ENCODE peak calls at places on chromosomes 3 and 15, in eight cellular contexts. Y is B cell; C is vagina; W is Peyer's patch; B is activated T-helper 2 cell treated with anti-CD3 and anti-CD28 coated beads, Interferon-gamma antibody, Interleukin-2, Interleukin-4, amounts not matched to agents 10 μg/mL and 5 μg/mL and 100 μg/mL, durations not matched to agents 14 hours and 24 hours and 36 hours; E is C1 segment of cervical spinal cord; T is iPS-NIHi11; U is endothelial cell. A is an unnamed sample.

GRCh38 chr3:149658444-149659172 is 783 bp upstream of the WWTR1 start:
- DNase-seq in Y (no peak), C (no peak), W (peak), B (peak), E (no peak), T (peak), U (peak), A (peak)

GRCh38 chr3:36707623-36708409 is 56.5 kb downstream of the DCLK3 start:
- DNase-seq in Y (no peak), C (no peak), W (no peak), B (no peak), E (no peak), T (no peak), U (no peak), A (no peak)

GRCh38 chr3:156416846-156417581 is 137.9 kb downstream of the SSR3 start:
- DNase-seq in Y (no peak), C (no peak), W (no peak), B (no peak), E (no peak), T (no peak), U (no peak), A (no peak)

GRCh38 chr3:10244004-10244403 is 4.3 kb upstream of the TATDN2 start:
- DNase-seq in Y (no peak), C (no peak), W (no peak), B (no peak), E (no peak), T (no peak), U (no peak), A (no peak)

GRCh38 chr3:34213481-34213880 is 415.1 kb downstream of the PDCD6IP start:
- DNase-seq in Y (no peak), C (no peak), W (no peak), B (no peak), E (no peak), T (peak), U (no peak), A (no peak)

GRCh38 chr3:34868935-34869334 is 770.4 kb upstream of the ARPP21 start:
- DNase-seq in Y (no peak), C (no peak), W (no peak), B (no peak), E (no peak), T (no peak), U (no peak), A (no peak)

GRCh38 chr3:98829246-98829832 is 66.2 kb downstream of the ST3GAL6 start:
- DNase-seq in Y (no peak), C (no peak), W (no peak), B (no peak), E (no peak), T (no peak), U (no peak), A (no peak)

GRCh38 chr3:28376424-28376823 is 27.8 kb upstream of the AZI2 start:
- DNase-seq in Y (no peak), C (no peak), W (no peak), B (no peak), E (no peak), T (no peak), U (no peak), A (no peak)

GRCh38 chr3:88302003-88302393 is 152.2 kb downstream of the C3orf38 start:
- DNase-seq in Y (no peak), C (no peak), W (no peak), B (no peak), E (no peak), T (no peak), U (no peak), A (no peak)

GRCh38 chr3:52196977-52197376 is 983 bp upstream of the ALAS1 start:
- DNase-seq in Y (no peak), C (no peak), W (no peak), B (no peak), E (no peak), T (no peak), U (no peak), A (no peak)

GRCh38 chr15:67024322-67024997 is 40.9 kb upstream of the SMAD3 start:
- DNase-seq in Y (no peak), C (no peak), W (no peak), B (no peak), E (no peak), T (peak), U (no peak), A (no peak)

GRCh38 chr3:186413615-186414415 is 51.8 kb upstream of the DGKG start:
- DNase-seq in Y (peak), C (no peak), W (peak), B (no peak), E (no peak), T (peak), U (peak), A (peak)

GRCh38 chr15:52496776-52497470 is 31.8 kb downstream of the MYO5A start:
- DNase-seq in Y (no peak), C (no peak), W (no peak), B (no peak), E (no peak), T (no peak), U (no peak), A (no peak)

GRCh38 chr3:101703169-101703568 is 16.7 kb upstream of the RPL24 start:
- DNase-seq in Y (no peak), C (no peak), W (no peak), B (no peak), E (no peak), T (no peak), U (no peak), A (no peak)

GRCh38 chr15:101386967-101387366 is 91.9 kb upstream of the SNRPA1 start:
- DNase-seq in Y (no peak), C (no peak), W (no peak), B (no peak), E (no peak), T (no peak), U (no peak), A (no peak)

GRCh38 chr3:105729662-105730061 is 139.2 kb downstream of the CBLB start:
- DNase-seq in Y (no peak), C (no peak), W (no peak), B (no peak), E (no peak), T (no peak), U (no peak), A (no peak)

GRCh38 chr3:141412087-141412935 is 44.0 kb downstream of the ZBTB38 start:
- DNase-seq in Y (peak), C (no peak), W (peak), B (peak), E (no peak), T (peak), U (no peak), A (no peak)

GRCh38 chr15:66704019-66704782 is 2.2 kb downstream of the SMAD6 start:
- DNase-seq in Y (no peak), C (no peak), W (no peak), B (no peak), E (no peak), T (no peak), U (no peak), A (no peak)

GRCh38 chr15:78072080-78072892 is 5.2 kb downstream of the TBC1D2B start:
- DNase-seq in Y (no peak), C (no peak), W (no peak), B (no peak), E (no peak), T (no peak), U (no peak), A (no peak)

GRCh38 chr3:14389133-14390115 is 13.0 kb upstream of the SLC6A6 start:
- DNase-seq in Y (no peak), C (no peak), W (no peak), B (no peak), E (no peak), T (no peak), U (no peak), A (no peak)

GRCh38 chr15:68213991-68214837 is 9.1 kb upstream of the CALML4 start:
- DNase-seq in Y (no peak), C (no peak), W (no peak), B (no peak), E (no peak), T (no peak), U (no peak), A (no peak)

GRCh38 chr15:97459771-97460170 is 500.7 kb upstream of the ARRDC4 start:
- DNase-seq in Y (no peak), C (no peak), W (no peak), B (no peak), E (no peak), T (no peak), U (no peak), A (no peak)

GRCh38 chr15:51191072-51191665 is 96.5 kb upstream of the TNFAIP8L3 start:
- DNase-seq in Y (no peak), C (no peak), W (no peak), B (no peak), E (no peak), T (no peak), U (no peak), A (no peak)

GRCh38 chr15:74434260-74434915 is 630 bp upstream of the SEMA7A start:
- DNase-seq in Y (no peak), C (no peak), W (no peak), B (no peak), E (no peak), T (no peak), U (no peak), A (no peak)